ENCODE peak calls at places on chromosomes 4 and X, in nine cellular contexts. A, B, U, Q, N, D, I, P and K are unnamed samples.

GRCh38 chrX:37998586-37999267 is 7.6 kb upstream of the SYTL5 start:
- DNase-seq in U (no peak), D (no peak), A (no peak), B (peak; percentile 57), N (peak; percentile 49), P (no peak), Q (no peak), I (peak; percentile 31), K (no peak)

GRCh38 chrX:107047622-107048021 is 47.6 kb upstream of the MORC4 start:
- DNase-seq in P (no peak), A (no peak), D (no peak), B (no peak), N (no peak), I (no peak), U (no peak), Q (no peak), K (no peak)

GRCh38 chrX:97705936-97706335 is 822.2 kb downstream of the RPA4 start:
- DNase-seq in P (no peak), N (no peak), Q (no peak), D (no peak), U (peak; percentile 17), I (no peak), A (peak; percentile 28), B (no peak), K (no peak)

GRCh38 chr4:59770865-59771264 is 1429.3 kb upstream of the ADGRL3 start:
- DNase-seq in U (no peak), P (no peak), B (no peak), D (no peak), N (no peak), A (no peak), I (no peak), Q (no peak), K (no peak)

GRCh38 chr4:174591243-174592021 is 69.1 kb upstream of the HPGD start:
- DNase-seq in I (no peak), P (no peak), B (no peak), A (no peak), U (no peak), N (no peak), Q (no peak), D (peak; percentile 80), K (no peak)

GRCh38 chrX:129698150-129698549 is 40.6 kb upstream of the XPNPEP2 start:
- DNase-seq in I (no peak), Q (peak; percentile 5), U (no peak), N (no peak), P (no peak), B (no peak), A (no peak), D (no peak), K (no peak)

GRCh38 chrX:35890699-35891098 is 28.8 kb upstream of the CFAP47 start:
- DNase-seq in A (no peak), U (no peak), Q (peak; percentile 87), D (peak; percentile 86), B (no peak), N (peak; percentile 79), P (peak; percentile 75), I (peak; percentile 2), K (no peak)

GRCh38 chr4:21768349-21769310 is 179.9 kb downstream of the KCNIP4 start:
- DNase-seq in A (no peak), D (peak; percentile 51), Q (peak; percentile 63), P (peak; percentile 65), I (no peak), B (peak; percentile 26), N (peak; percentile 69), U (no peak), K (no peak)

GRCh38 chrX:40095588-40096394 is 2.0 kb downstream of the BCOR start:
- DNase-seq in P (peak; percentile 45), D (peak; percentile 68), N (peak; percentile 33), A (no peak), B (no peak), Q (peak; percentile 35), I (no peak), U (no peak), K (no peak)